ENCODE peak calls at places on chromosome 19, in seven cellular contexts. F is B cell; G is CD8-positive, alpha-beta memory T cell; N is midbrain; D is mucosa of gallbladder; X is T follicular helper cell; V is endodermal cell. U is an unnamed sample.

GRCh38 chr19:40692212-40692551 is 1.7 kb upstream of the NUMBL start:
- DNase-seq in N (no peak), F (no peak), X (no peak), G (no peak), V (no peak), D (no peak), U (no peak)

GRCh38 chr19:51799311-51799997 is 4.5 kb downstream of the FPR3 start:
- DNase-seq in D (peak), F (no peak), V (no peak), N (peak), G (no peak), X (no peak), U (peak)

GRCh38 chr19:741506-742131 is 9.3 kb upstream of the MISP start:
- DNase-seq in N (no peak), X (no peak), F (no peak), G (no peak), D (no peak), V (peak), U (no peak)

GRCh38 chr19:54189020-54189667 is at the start of gene MBOAT7:
- DNase-seq in G (no peak), F (peak), X (peak), V (no peak), D (no peak), N (no peak), U (no peak)

GRCh38 chr19:31905980-31906948 is 439.1 kb upstream of the ZNF507 start:
- DNase-seq in F (no peak), V (no peak), G (no peak), N (no peak), D (no peak), X (no peak), U (no peak)

GRCh38 chr19:15429825-15430467 is 11.2 kb upstream of the AKAP8L start:
- DNase-seq in G (no peak), X (no peak), V (no peak), D (no peak), F (no peak), N (no peak), U (no peak)

GRCh38 chr19:843180-843835 is 2.5 kb downstream of the PRTN3 start:
- DNase-seq in D (no peak), X (no peak), V (peak), G (no peak), N (no peak), F (no peak), U (no peak)

GRCh38 chr19:35908010-35908441 is at the start of gene TYROBP:
- DNase-seq in F (no peak), V (no peak), N (peak), G (no peak), D (no peak), X (no peak), U (no peak)